ENCODE peak calls at places on chromosomes 3 and 15, in six cellular contexts. P, L, D, E, K and I are unnamed samples.
A peak's percentile ranks its signal among the peaks of the same experiment; 100 is the strongest.

GRCh38 chr15:31270767-31271166 is 55.9 kb upstream of the KLF13 start:
- DNase-seq in L (peak; percentile 17), K (peak; percentile 49), D (no peak), E (no peak), P (peak; percentile 48), I (no peak)

GRCh38 chr3:128864351-128864811 is 15.0 kb upstream of the ACAD9 start:
- DNase-seq in E (no peak), P (no peak), L (no peak), D (no peak), K (peak; percentile 41), I (no peak)

GRCh38 chr3:37519661-37520060 is 342.0 kb upstream of the CTDSPL start:
- DNase-seq in L (no peak), E (no peak), K (peak; percentile 31), P (no peak), D (no peak), I (no peak)

GRCh38 chr3:28841436-28841835 is 439.4 kb upstream of the RBMS3 start:
- DNase-seq in P (no peak), E (no peak), D (no peak), L (no peak), K (no peak), I (no peak)

GRCh38 chr3:126102530-126102951 is 18.6 kb upstream of the SLC41A3 start:
- DNase-seq in E (no peak), P (peak; percentile 93), L (no peak), K (no peak), D (peak; percentile 19), I (peak; percentile 61)

GRCh38 chr3:69784854-69785523 is 45.7 kb downstream of the MITF start:
- DNase-seq in D (peak; percentile 83), K (no peak), L (no peak), E (no peak), P (peak; percentile 72), I (peak; percentile 34)

GRCh38 chr15:100043069-100043641 is 298.6 kb downstream of the ADAMTS17 start:
- DNase-seq in E (peak; percentile 48), P (no peak), D (peak; percentile 57), L (no peak), K (no peak), I (no peak)

GRCh38 chr3:73621388-73621787 is 3.4 kb downstream of the PDZRN3 start:
- DNase-seq in E (no peak), P (no peak), K (no peak), D (no peak), L (no peak), I (peak; percentile 44)

GRCh38 chr3:15276028-15276717 is 56.2 kb downstream of the SH3BP5 start:
- DNase-seq in P (peak; percentile 83), L (no peak), D (no peak), K (no peak), E (no peak), I (no peak)

DNA sequence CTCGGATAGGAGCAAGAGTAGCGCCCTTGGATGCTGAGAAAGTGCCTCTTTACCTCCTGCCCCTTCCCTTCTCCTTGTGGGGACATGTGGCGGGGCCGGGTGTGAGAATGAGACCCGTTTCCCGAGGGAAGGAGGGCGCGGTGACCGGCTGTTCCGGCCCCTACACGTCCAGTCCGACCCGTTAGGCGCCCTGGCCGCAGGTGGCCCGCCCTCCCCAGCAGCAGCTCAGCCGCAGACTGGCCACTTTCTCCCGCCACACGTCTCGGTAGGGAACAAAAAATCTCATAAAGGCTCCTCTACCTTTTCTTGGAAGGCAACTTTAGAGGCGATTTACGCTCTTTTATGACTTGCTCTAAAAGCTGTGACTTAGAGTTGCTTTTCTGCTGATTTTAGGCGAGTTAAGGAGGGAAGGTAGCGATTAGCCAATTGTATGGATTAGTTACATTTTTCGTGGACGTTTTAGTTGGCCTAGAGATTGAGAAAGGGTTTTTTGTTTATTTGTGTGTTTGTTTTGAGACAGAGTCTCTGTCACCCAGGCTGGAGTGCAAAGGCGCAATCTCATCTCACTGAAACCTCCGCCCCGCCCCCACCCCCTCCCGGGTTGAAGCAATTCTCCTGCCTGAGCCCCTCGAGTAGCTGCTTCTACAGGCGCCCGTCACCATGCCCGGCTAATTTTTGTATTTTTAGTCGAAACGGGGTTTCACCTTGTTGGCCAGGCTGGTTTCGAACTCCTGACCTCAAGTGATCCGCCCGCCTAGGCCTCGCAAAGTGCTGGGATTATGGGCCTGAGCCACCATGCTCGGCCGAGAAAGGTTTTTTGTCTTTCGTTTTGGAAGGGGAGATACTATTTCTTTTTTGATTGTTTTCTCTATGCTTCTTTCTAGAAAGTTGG is 8.3 kb upstream of the PGPEP1L start:
- DNase-seq in P (no peak), K (no peak), E (no peak), L (peak; percentile 34), D (no peak), I (no peak)
- H3K4me3 ChIP-seq in P (peak overlapping the region; percentile 68), K (no peak overlapping the region), E (peak overlapping the region; percentile 64), L (peak overlapping the region; percentile 64), D (no peak overlapping the region), I (peak overlapping the region; percentile 74)

DNA sequence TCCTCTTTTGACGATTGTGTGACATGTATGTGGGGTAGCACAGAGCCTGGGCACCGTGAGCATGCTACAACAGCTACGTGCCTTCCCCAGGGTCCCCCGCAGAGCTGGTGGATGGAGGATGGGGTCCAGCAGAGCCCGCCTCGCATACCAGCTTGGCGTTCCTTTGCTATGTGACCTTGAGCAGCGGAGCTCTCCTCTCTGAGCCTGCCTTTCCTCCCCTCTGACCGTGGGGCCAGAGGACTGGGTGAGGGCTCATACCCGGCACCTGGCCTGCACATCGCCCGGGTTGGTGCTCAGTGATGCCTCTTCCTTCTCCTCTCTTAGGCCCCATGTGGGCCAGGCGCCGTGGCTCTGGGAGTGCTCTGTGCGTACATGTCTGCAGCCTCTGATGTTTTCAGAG is 73.4 kb downstream of the FBLN2 start:
- DNase-seq in D (no peak), E (no peak), L (no peak), P (peak; percentile 54), K (no peak), I (peak; percentile 11)
- H3K27ac ChIP-seq in D (no peak overlapping the region), E (no peak overlapping the region), L (no peak overlapping the region), P (no peak overlapping the region), K (no peak overlapping the region), I (no peak overlapping the region)

GRCh38 chr3:48966876-48967361 is 23.1 kb upstream of the P4HTM start:
- DNase-seq in D (no peak), E (no peak), P (peak; percentile 86), K (no peak), L (no peak), I (no peak)
- H3K27me3 ChIP-seq in D (no peaks in the 10 kb centered on the region), E (no peaks in the 10 kb centered on the region), P (no peaks in the 10 kb centered on the region), K (no peaks in the 10 kb centered on the region), L (no peaks in the 10 kb centered on the region), I (no peaks in the 10 kb centered on the region)

GRCh38 chr3:187639912-187640822 is 30.0 kb downstream of the SST start:
- DNase-seq in K (no peak), E (no peak), L (peak; percentile 36), P (no peak), D (no peak), I (no peak)
- H3K4me3 ChIP-seq in K (no peak overlapping the region), E (no peak overlapping the region), L (no peak overlapping the region), P (no peak overlapping the region), D (no peak overlapping the region), I (no peak overlapping the region)

GRCh38 chr3:101853971-101854370 is 4.7 kb downstream of the NFKBIZ start:
- DNase-seq in D (no peak), K (no peak), P (no peak), E (no peak), L (no peak), I (no peak)

GRCh38 chr3:101852983-101853382 is 3.7 kb downstream of the NFKBIZ start:
- DNase-seq in P (no peak), K (no peak), D (no peak), L (no peak), E (no peak), I (no peak)

GRCh38 chr3:101852315-101852714 is 3.0 kb downstream of the NFKBIZ start:
- DNase-seq in P (no peak), K (no peak), E (no peak), L (no peak), D (no peak), I (no peak)

GRCh38 chr3:101854608-101855304 is 5.4 kb downstream of the NFKBIZ start:
- DNase-seq in L (peak; percentile 55), K (no peak), D (no peak), P (no peak), E (no peak), I (no peak)

DNA sequence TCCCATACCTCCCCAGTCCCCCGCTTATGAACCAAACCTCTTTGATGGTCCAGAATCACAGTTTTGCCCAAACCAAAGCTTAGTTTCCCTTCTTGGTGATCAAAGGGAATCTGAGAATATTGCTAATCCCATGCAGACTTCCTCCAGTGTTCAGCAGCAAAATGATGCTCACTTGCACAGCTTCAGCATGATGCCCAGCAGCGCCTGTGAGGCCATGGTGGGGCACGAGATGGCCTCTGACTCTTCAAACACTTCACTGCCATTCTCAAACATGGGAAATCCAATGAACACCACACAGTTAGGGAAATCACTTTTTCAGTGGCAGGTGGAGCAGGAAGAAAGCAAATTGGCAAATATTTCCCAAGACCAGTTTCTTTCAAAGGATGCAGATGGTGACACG is 4.2 kb downstream of the NFKBIZ start:
- DNase-seq in K (no peak), L (no peak), D (no peak), E (no peak), P (no peak), I (no peak)
- H3K27ac ChIP-seq in K (no peak overlapping the region), L (peak overlapping the region; percentile 60), D (peak overlapping the region; percentile 29), E (no peak overlapping the region), P (peak overlapping the region; percentile 10), I (no peak overlapping the region)

GRCh38 chr3:138027821-138028220 is 17.9 kb downstream of the CLDN18 start:
- DNase-seq in L (no peak), P (no peak), E (no peak), D (no peak), K (no peak), I (no peak)

GRCh38 chr3:138032567-138032966 is 22.6 kb downstream of the CLDN18 start:
- DNase-seq in L (no peak), E (no peak), P (no peak), K (no peak), D (no peak), I (no peak)

GRCh38 chr3:138031536-138031935 is 21.6 kb downstream of the CLDN18 start:
- DNase-seq in D (no peak), L (no peak), P (no peak), K (no peak), E (no peak), I (no peak)

GRCh38 chr3:138033202-138033691 is 23.3 kb downstream of the CLDN18 start:
- DNase-seq in D (no peak), L (no peak), E (no peak), P (no peak), K (no peak), I (no peak)

GRCh38 chr3:138030881-138031280 is 20.9 kb downstream of the CLDN18 start:
- DNase-seq in L (no peak), E (no peak), D (no peak), K (no peak), P (peak; percentile 68), I (no peak)
- H3K27me3 ChIP-seq in L (no peaks in the 10 kb centered on the region), E (no peaks in the 10 kb centered on the region), D (no peaks in the 10 kb centered on the region), K (peaks cover 8% of the 10 kb centered on the region), P (no peaks in the 10 kb centered on the region), I (no peaks in the 10 kb centered on the region)

GRCh38 chr3:23877324-23877980 is 39.3 kb downstream of the NKIRAS1 start:
- DNase-seq in K (peak; percentile 93), P (peak; percentile 90), D (peak; percentile 81), L (no peak), E (no peak), I (no peak)
- H3K4me3 ChIP-seq in K (no peak overlapping the region), P (peak overlapping the region; percentile 12), D (no peak overlapping the region), L (no peak overlapping the region), E (no peak overlapping the region), I (no peak overlapping the region)